ENCODE peak calls at places on chromosomes 2 and 18, in nine cellular contexts. J is stimulated activated CD4-positive, alpha-beta T cell treated with anti-CD3 and anti-CD28 coated beads, Interleukin-12 subunit alpha, Interleukin-12 subunit beta, amount 100 ng/mL, for 48 hours; Z is effector memory CD4-positive, alpha-beta T cell; N is activated CD4-positive, alpha-beta T cell treated with anti-CD3 and anti-CD28 coated beads for 36 hours; G is suprapubic skin; T is GM23248; M is HCEC 1CT; H is T1000; I is activated naive CD8-positive, alpha-beta T cell treated with anti-CD3 and anti-CD28 coated beads, Interleukin-2, amount 10 ng/mL, durations not matched to agents 7 days and 5 days. P is an unnamed sample.

GRCh38 chr2:66888791-66889631 is 454.1 kb downstream of the MEIS1 start:
- DNase-seq in I (no peak), T (peak; percentile 96), Z (no peak), G (no peak), N (no peak), H (peak; percentile 68), M (peak; percentile 94), J (no peak), P (no peak)

GRCh38 chr18:35605686-35606417 is 24.3 kb downstream of the GALNT1 start:
- DNase-seq in T (peak; percentile 11), G (no peak), N (peak; percentile 25), J (no peak), Z (no peak), H (no peak), I (no peak), M (no peak), P (no peak)

GRCh38 chr2:26940001-26940400 is 30.4 kb upstream of the MAPRE3 start:
- DNase-seq in Z (no peak), G (no peak), H (no peak), M (no peak), J (no peak), N (no peak), I (no peak), T (no peak), P (no peak)

GRCh38 chr2:48107326-48107925 is 201.1 kb upstream of the FBXO11 start:
- DNase-seq in M (peak; percentile 86), G (no peak), I (no peak), T (peak; percentile 90), Z (no peak), N (no peak), H (peak; percentile 45), J (no peak), P (no peak)

GRCh38 chr2:120350801-120351324 is 4.9 kb downstream of the INHBB start:
- DNase-seq in M (no peak), G (no peak), I (no peak), Z (no peak), N (no peak), J (no peak), H (no peak), T (no peak), P (no peak)

GRCh38 chr2:202064206-202064880 is 8.7 kb upstream of the KIAA2012 start:
- DNase-seq in I (no peak), Z (no peak), N (peak; percentile 33), J (no peak), H (peak; percentile 11), T (peak; percentile 92), M (peak; percentile 58), G (no peak), P (no peak)

GRCh38 chr2:54872783-54873182 is 149.3 kb downstream of the EML6 start:
- DNase-seq in N (no peak), H (no peak), I (no peak), G (no peak), Z (no peak), J (no peak), T (no peak), M (no peak), P (no peak)

GRCh38 chr18:68299906-68300305 is 415.0 kb downstream of the TMX3 start:
- DNase-seq in Z (no peak), H (no peak), N (no peak), I (no peak), J (no peak), G (no peak), T (no peak), M (no peak), P (no peak)

GRCh38 chr2:191831410-191831994 is 15.4 kb downstream of the CAVIN2 start:
- DNase-seq in N (no peak), Z (no peak), G (no peak), H (no peak), T (no peak), M (no peak), I (no peak), J (no peak), P (no peak)

P was measured in activated T-helper 9 cell treated with anti-CD3 and anti-CD28 coated beads, Interleukin-2, amount 50 U/mL, for 16 hours.